ENCODE peak calls at places on chromosome 1, in ten cellular contexts. K, A, N, Y, D, H, E, O, T and J are unnamed samples.
A peak's percentile ranks its signal among the peaks of the same experiment; 100 is the strongest.

GRCh38 chr1:183508694-183509093 is 36.4 kb downstream of the SMG7 start:
- DNase-seq in K (no peak), A (no peak), N (no peak), Y (no peak), D (no peak), H (no peak), E (no peak), O (no peak), T (no peak), J (no peak)

GRCh38 chr1:27887215-27888035 is 15.1 kb downstream of the THEMIS2 start:
- DNase-seq in K (no peak), A (no peak), N (no peak), Y (no peak), D (peak; percentile 75), H (no peak), E (no peak), O (no peak), T (no peak), J (no peak)

GRCh38 chr1:239253032-239253431 is 133.3 kb upstream of the CHRM3 start:
- DNase-seq in K (no peak), A (no peak), N (no peak), Y (no peak), D (no peak), H (no peak), E (peak; percentile 82), O (peak; percentile 38), T (peak; percentile 56), J (no peak)

GRCh38 chr1:71658295-71658694 is 577.5 kb upstream of the ZRANB2 start:
- DNase-seq in K (peak; percentile 28), A (no peak), N (no peak), Y (no peak), D (no peak), H (no peak), E (no peak), O (peak; percentile 34), T (no peak), J (no peak)

GRCh38 chr1:153626929-153627796 is at the start of gene S100A13:
- DNase-seq in K (peak; percentile 90), A (peak; percentile 86), N (peak; percentile 30), Y (no peak), D (no peak), H (peak; percentile 89), E (peak; percentile 97), O (peak; percentile 94), T (peak; percentile 93), J (peak; percentile 93)

GRCh38 chr1:178362784-178363183 is 134.0 kb downstream of the CLEC20A start:
- DNase-seq in K (no peak), A (no peak), N (no peak), Y (no peak), D (no peak), H (no peak), E (no peak), O (peak; percentile 75), T (no peak), J (peak; percentile 87)

GRCh38 chr1:111895456-111895855 is 94.0 kb downstream of the KCND3 start:
- DNase-seq in K (peak; percentile 21), A (no peak), N (no peak), Y (no peak), D (no peak), H (no peak), E (no peak), O (peak; percentile 3), T (no peak), J (no peak)

GRCh38 chr1:233113009-233113712 is 162.8 kb downstream of the NTPCR start:
- DNase-seq in K (peak; percentile 88), A (peak; percentile 92), N (peak; percentile 30), Y (no peak), D (peak; percentile 71), H (no peak), E (peak; percentile 99), O (peak; percentile 100), T (peak; percentile 99), J (peak; percentile 97)

GRCh38 chr1:25673456-25673855 is 56.9 kb downstream of the MAN1C1 start:
- DNase-seq in K (no peak), A (no peak), N (no peak), Y (no peak), D (no peak), H (no peak), E (no peak), O (no peak), T (no peak), J (no peak)

GRCh38 chr1:108708726-108709660 is 3.7 kb upstream of the FNDC7 start:
- DNase-seq in K (no peak), A (no peak), N (no peak), Y (peak; percentile 32), D (peak; percentile 75), H (no peak), E (peak; percentile 39), O (no peak), T (peak; percentile 11), J (no peak)

GRCh38 chr1:175648927-175649326 is 94.5 kb downstream of the TNR start:
- DNase-seq in K (no peak), A (no peak), N (no peak), Y (no peak), D (no peak), H (no peak), E (no peak), O (no peak), T (no peak), J (no peak)

GRCh38 chr1:43796111-43796581 is 88.8 kb downstream of the ST3GAL3 start:
- DNase-seq in K (peak; percentile 71), A (peak; percentile 41), N (no peak), Y (no peak), D (no peak), H (no peak), E (no peak), O (peak; percentile 85), T (peak; percentile 27), J (no peak)

GRCh38 chr1:108732398-108732797 is 14.1 kb upstream of the STXBP3 start:
- DNase-seq in K (no peak), A (no peak), N (no peak), Y (no peak), D (no peak), H (no peak), E (peak; percentile 61), O (peak; percentile 32), T (no peak), J (no peak)

GRCh38 chr1:112956503-112957132 is 622 bp upstream of the SLC16A1 start:
- DNase-seq in K (no peak), A (no peak), N (no peak), Y (no peak), D (peak; percentile 47), H (no peak), E (no peak), O (no peak), T (peak; percentile 72), J (peak; percentile 96)

GRCh38 chr1:226123212-226123560 is 60.7 kb downstream of the H3-3A start:
- DNase-seq in K (no peak), A (no peak), N (no peak), Y (no peak), D (no peak), H (no peak), E (no peak), O (no peak), T (no peak), J (no peak)

GRCh38 chr1:22452401-22452963 is 831 bp downstream of the ZBTB40 start:
- DNase-seq in K (peak; percentile 55), A (peak; percentile 9), N (no peak), Y (no peak), D (peak; percentile 39), H (no peak), E (peak; percentile 29), O (peak; percentile 53), T (peak; percentile 44), J (peak; percentile 28)

GRCh38 chr1:9901148-9902059 is 8.7 kb downstream of the CTNNBIP1 start:
- DNase-seq in K (no peak), A (no peak), N (no peak), Y (no peak), D (no peak), H (no peak), E (no peak), O (no peak), T (no peak), J (peak; percentile 19)

GRCh38 chr1:24890861-24891260 is 39.2 kb downstream of the RUNX3 start:
- DNase-seq in K (no peak), A (no peak), N (no peak), Y (no peak), D (no peak), H (no peak), E (no peak), O (no peak), T (no peak), J (no peak)

GRCh38 chr1:160544647-160545046 is 21.6 kb upstream of the SLAMF6 start:
- DNase-seq in K (peak; percentile 23), A (no peak), N (no peak), Y (no peak), D (peak; percentile 45), H (no peak), E (peak; percentile 37), O (no peak), T (no peak), J (peak; percentile 51)

GRCh38 chr1:43597028-43597427 is 52.9 kb upstream of the KDM4A start:
- DNase-seq in K (no peak), A (no peak), N (no peak), Y (no peak), D (no peak), H (no peak), E (no peak), O (no peak), T (no peak), J (no peak)

GRCh38 chr1:192700834-192701271 is 64.9 kb downstream of the RGS13 start:
- DNase-seq in K (peak; percentile 69), A (peak; percentile 4), N (no peak), Y (no peak), D (no peak), H (no peak), E (peak; percentile 73), O (peak; percentile 96), T (peak; percentile 53), J (peak; percentile 85)

GRCh38 chr1:183218981-183219621 is 33.0 kb downstream of the LAMC2 start:
- DNase-seq in K (no peak), A (no peak), N (no peak), Y (no peak), D (peak; percentile 81), H (no peak), E (no peak), O (no peak), T (no peak), J (no peak)

GRCh38 chr1:94871031-94871430 is 50.9 kb downstream of the SLC44A3 start:
- DNase-seq in K (no peak), A (no peak), N (no peak), Y (no peak), D (no peak), H (no peak), E (no peak), O (peak; percentile 93), T (peak; percentile 37), J (peak; percentile 73)

GRCh38 chr1:6106321-6106731 is 60.6 kb downstream of the KCNAB2 start:
- DNase-seq in K (no peak), A (no peak), N (no peak), Y (no peak), D (no peak), H (no peak), E (no peak), O (no peak), T (no peak), J (no peak)

GRCh38 chr1:202130275-202130646 is 7.5 kb downstream of the GPR37L1 start:
- DNase-seq in K (no peak), A (no peak), N (no peak), Y (no peak), D (no peak), H (peak; percentile 65), E (no peak), O (no peak), T (no peak), J (no peak)

GRCh38 chr1:229842302-229843255 is 216.5 kb downstream of the URB2 start:
- DNase-seq in K (no peak), A (no peak), N (no peak), Y (no peak), D (no peak), H (peak; percentile 24), E (no peak), O (no peak), T (no peak), J (no peak)